ENCODE peak calls at places on chromosomes 16 and 17, in seven cellular contexts. W is HCT116, A is mesendoderm, V is IMR-90, E is adipocyte, C is SK-N-SH, T is Karpas-422. K is an unnamed sample.
A peak's percentile ranks its signal among the peaks of the same experiment; 100 is the strongest.

GRCh38 chr16:79607587-79607986 is 7.0 kb upstream of the MAF start:
- DNase-seq in W (no peak), A (peak; percentile 43), V (peak; percentile 16), E (peak; percentile 5), C (no peak), T (no peak), K (no peak)

GRCh38 chr16:66441586-66442375 is 14.7 kb downstream of the BEAN1 start:
- DNase-seq in W (no peak), A (no peak), V (peak; percentile 44), E (peak; percentile 61), C (no peak), T (no peak), K (no peak)

GRCh38 chr16:68382296-68382718 is 66.0 kb downstream of the SMPD3 start:
- DNase-seq in W (no peak), A (no peak), V (no peak), E (no peak), C (peak; percentile 59), T (peak; percentile 81), K (peak; percentile 54)

GRCh38 chr16:75445298-75445697 is 12.0 kb upstream of the CFDP1 start:
- DNase-seq in W (no peak), A (no peak), V (no peak), E (no peak), C (no peak), T (no peak), K (no peak)

GRCh38 chr17:48629411-48629759 is 3.2 kb upstream of the HOXB9 start:
- DNase-seq in W (no peak), A (peak; percentile 6), V (no peak), E (no peak), C (no peak), T (no peak), K (no peak)

GRCh38 chr16:47705268-47705667 is 244.1 kb downstream of the PHKB start:
- DNase-seq in W (no peak), A (no peak), V (peak; percentile 15), E (no peak), C (no peak), T (no peak), K (no peak)

GRCh38 chr16:46972971-46973456 is 460 bp downstream of the DNAJA2 start:
- DNase-seq in W (no peak), A (peak; percentile 57), V (no peak), E (peak; percentile 71), C (peak; percentile 72), T (peak; percentile 75), K (peak; percentile 13)

GRCh38 chr16:27761816-27762215 is 211.9 kb downstream of the KATNIP start:
- DNase-seq in W (no peak), A (no peak), V (no peak), E (no peak), C (no peak), T (no peak), K (no peak)

GRCh38 chr17:57939797-57940196 is 15.4 kb downstream of the CUEDC1 start:
- DNase-seq in W (no peak), A (no peak), V (no peak), E (no peak), C (no peak), T (peak; percentile 97), K (peak; percentile 96)

GRCh38 chr16:68893710-68894705 is 50.7 kb downstream of the TANGO6 start:
- DNase-seq in W (no peak), A (peak; percentile 55), V (peak; percentile 37), E (no peak), C (no peak), T (no peak), K (no peak)

GRCh38 chr17:9322298-9322697 is 253.3 kb downstream of the STX8 start:
- DNase-seq in W (no peak), A (peak; percentile 49), V (no peak), E (no peak), C (no peak), T (no peak), K (no peak)

GRCh38 chr17:62162898-62163297 is 97.8 kb upstream of the MED13 start:
- DNase-seq in W (no peak), A (no peak), V (no peak), E (no peak), C (no peak), T (no peak), K (no peak)

GRCh38 chr16:87119748-87120147 is 197.4 kb downstream of the C16orf95 start:
- DNase-seq in W (no peak), A (no peak), V (no peak), E (no peak), C (no peak), T (no peak), K (no peak)

GRCh38 chr17:3946711-3947235 is 17.5 kb downstream of the ATP2A3 start:
- DNase-seq in W (no peak), A (no peak), V (no peak), E (no peak), C (no peak), T (no peak), K (no peak)

GRCh38 chr16:64656471-64656870 is 465.4 kb downstream of the CDH11 start:
- DNase-seq in W (no peak), A (no peak), V (no peak), E (no peak), C (no peak), T (no peak), K (no peak)

GRCh38 chr17:72244494-72244893 is 123.7 kb downstream of the SOX9 start:
- DNase-seq in W (no peak), A (no peak), V (peak; percentile 34), E (peak; percentile 9), C (no peak), T (no peak), K (no peak)

GRCh38 chr17:67400193-67400592 is 23.1 kb downstream of the PITPNC1 start:
- DNase-seq in W (no peak), A (no peak), V (peak; percentile 12), E (no peak), C (no peak), T (no peak), K (no peak)

GRCh38 chr17:37100231-37100630 is 151.5 kb downstream of the AATF start:
- DNase-seq in W (no peak), A (no peak), V (no peak), E (no peak), C (no peak), T (no peak), K (no peak)

GRCh38 chr16:48188449-48189102 is 32.8 kb upstream of the ABCC12 start:
- DNase-seq in W (no peak), A (no peak), V (no peak), E (no peak), C (no peak), T (peak; percentile 66), K (no peak)

GRCh38 chr17:1898332-1898731 is 68.5 kb downstream of the RPA1 start:
- DNase-seq in W (no peak), A (no peak), V (no peak), E (no peak), C (peak; percentile 78), T (no peak), K (no peak)

GRCh38 chr17:1890758-1891450 is 61.1 kb downstream of the RPA1 start:
- DNase-seq in W (no peak), A (no peak), V (no peak), E (no peak), C (no peak), T (no peak), K (no peak)

GRCh38 chr17:1898872-1899271 is 69.1 kb downstream of the RPA1 start:
- DNase-seq in W (no peak), A (no peak), V (no peak), E (no peak), C (peak; percentile 41), T (no peak), K (no peak)

GRCh38 chr17:1896243-1897163 is 66.7 kb downstream of the RPA1 start:
- DNase-seq in W (no peak), A (no peak), V (no peak), E (no peak), C (no peak), T (no peak), K (peak; percentile 51)

DNA sequence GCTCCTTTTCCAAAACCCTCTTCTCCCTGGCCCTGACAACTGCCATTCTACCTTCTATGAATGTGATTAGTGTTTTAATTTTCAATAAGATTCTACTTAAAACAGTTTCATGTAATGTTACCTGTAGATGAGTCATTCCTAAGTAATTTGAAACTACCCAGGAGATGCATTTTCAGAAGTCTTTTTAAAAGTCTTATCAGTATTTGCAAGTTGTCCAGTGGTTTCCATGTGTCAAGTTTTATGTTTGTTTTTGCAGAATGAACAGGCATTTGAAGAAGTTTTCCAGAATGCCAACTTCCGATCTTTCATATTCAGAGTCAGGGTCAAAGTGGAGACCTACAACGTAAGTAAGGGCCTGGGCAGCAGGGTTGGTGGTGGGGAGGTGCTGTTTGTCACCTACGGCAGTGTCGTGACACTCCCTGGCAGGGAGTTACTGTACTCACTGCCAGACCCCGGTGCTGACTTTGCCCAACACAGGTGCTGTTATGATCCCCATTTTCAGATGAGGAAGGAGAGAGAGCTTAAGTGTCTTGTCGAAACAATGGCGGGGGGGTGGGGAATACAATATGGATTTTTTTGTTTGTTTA is 65.0 kb downstream of the RPA1 start:
- DNase-seq in W (no peak), A (no peak), V (no peak), E (no peak), C (no peak), T (no peak), K (no peak)
- H3K36me3 ChIP-seq in W (peaks cover 53% of the 10 kb centered on the region), A (peaks cover 7% of the 10 kb centered on the region), V (peaks cover 40% of the 10 kb centered on the region), E (peaks cover 71% of the 10 kb centered on the region), C (peaks cover 26% of the 10 kb centered on the region), T (peaks cover 37% of the 10 kb centered on the region), K (peaks cover 9% of the 10 kb centered on the region)

DNA sequence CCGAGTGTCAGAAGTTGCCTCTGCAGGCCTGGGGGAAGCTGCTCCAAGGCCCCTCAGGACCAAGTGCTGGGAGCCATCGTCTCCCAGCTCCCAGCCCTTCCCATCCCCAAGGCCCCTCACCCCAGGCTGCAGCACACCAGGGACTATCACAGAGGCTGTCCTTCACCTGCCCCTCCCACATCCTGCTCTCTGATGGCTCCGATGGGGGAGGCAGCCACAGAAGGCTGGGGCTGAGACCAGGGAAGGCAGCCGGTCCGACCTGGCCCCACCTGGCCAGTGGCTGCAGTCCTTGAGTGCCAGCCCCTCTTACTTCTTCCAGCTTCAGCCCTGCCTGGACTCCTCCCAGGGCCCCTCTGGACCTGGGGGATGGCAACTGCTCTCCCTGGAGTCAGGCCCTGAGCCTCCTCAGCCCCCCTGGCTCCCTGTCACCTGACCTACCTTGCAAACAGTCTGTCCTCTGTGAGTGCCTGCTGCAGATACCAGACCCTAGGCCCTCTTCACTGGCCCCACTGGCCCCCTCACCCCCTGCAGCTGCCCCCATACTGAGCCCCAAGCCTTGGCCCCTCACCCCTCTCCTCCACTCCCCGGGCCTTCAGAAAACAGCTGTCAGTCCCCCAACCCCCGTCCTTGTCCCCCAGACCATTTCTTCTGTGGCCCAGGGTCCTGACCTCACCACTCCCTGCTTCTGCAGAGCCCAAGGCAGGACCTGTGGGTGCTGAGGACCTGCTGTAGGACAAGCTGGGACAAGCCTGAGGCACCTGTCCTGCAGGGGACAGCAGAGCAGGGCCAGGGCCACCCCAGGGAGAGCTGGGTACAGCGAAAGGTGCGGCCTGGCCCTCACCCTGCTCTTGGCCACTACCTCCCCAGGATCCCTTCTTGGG is 12.6 kb upstream of the SRRM2 start:
- DNase-seq in W (no peak), A (no peak), V (no peak), E (no peak), C (no peak), T (no peak), K (no peak)
- H3K9ac ChIP-seq in W (no peak overlapping the region), A (no peak overlapping the region), V (no peak overlapping the region), E (no peak overlapping the region), C (no peak overlapping the region), T (no peak overlapping the region), K (no peak overlapping the region)

GRCh38 chr17:760371-760770 is 8.3 kb upstream of the GEMIN4 start:
- DNase-seq in W (no peak), A (no peak), V (no peak), E (no peak), C (no peak), T (no peak), K (no peak)
- H3K36me3 ChIP-seq in W (peaks cover 18% of the 10 kb centered on the region), A (peaks cover 8% of the 10 kb centered on the region), V (peaks cover 46% of the 10 kb centered on the region), E (peaks cover 56% of the 10 kb centered on the region), C (peaks cover 60% of the 10 kb centered on the region), T (peaks cover 37% of the 10 kb centered on the region), K (peaks cover 3% of the 10 kb centered on the region)

GRCh38 chr16:55663770-55664677 is 8.2 kb downstream of the SLC6A2 start:
- DNase-seq in W (no peak), A (peak; percentile 54), V (no peak), E (peak; percentile 8), C (no peak), T (peak; percentile 49), K (no peak)
- H3K9ac ChIP-seq in W (no peak overlapping the region), A (no peak overlapping the region), V (no peak overlapping the region), E (no peak overlapping the region), C (no peak overlapping the region), T (no peak overlapping the region), K (no peak overlapping the region)